ENCODE peak calls at places on chromosomes 11 and 22, in seven cellular contexts. One of them, this sample, is unnamed.

GRCh38 chr11:95821640-95822039 is 31.3 kb downstream of the CEP57 start:
- DNase-seq in RKO: peak
- DNase-seq in B cell: no peak
- DNase-seq in NCI-H1105: no peak
- DNase-seq in NCI-H345: no peak
- DNase-seq in stimulated activated CD4-positive, alpha-beta T cell treated with anti-CD3 and anti-CD28 coated beads, Interleukin-1b, Interleukin-23, amount 100 ng/mL, for 1 hour: no peak
- DNase-seq in endothelial cell: no peak
- DNase-seq in this sample: no peak

GRCh38 chr11:17683378-17684161 is 35.8 kb upstream of the MYOD1 start:
- DNase-seq in NCI-H345: no peak
- DNase-seq in stimulated activated CD4-positive, alpha-beta T cell treated with anti-CD3 and anti-CD28 coated beads, Interleukin-1b, Interleukin-23, amount 100 ng/mL, for 1 hour: no peak
- DNase-seq in endothelial cell: no peak
- DNase-seq in RKO: peak
- DNase-seq in B cell: no peak
- DNase-seq in NCI-H1105: no peak
- DNase-seq in this sample: no peak

GRCh38 chr11:130037881-130038601 is 31.7 kb upstream of the APLP2 start:
- DNase-seq in B cell: no peak
- DNase-seq in RKO: peak
- DNase-seq in NCI-H345: no peak
- DNase-seq in endothelial cell: no peak
- DNase-seq in stimulated activated CD4-positive, alpha-beta T cell treated with anti-CD3 and anti-CD28 coated beads, Interleukin-1b, Interleukin-23, amount 100 ng/mL, for 1 hour: no peak
- DNase-seq in NCI-H1105: no peak
- DNase-seq in this sample: no peak

GRCh38 chr11:16194566-16194965 is 161.8 kb downstream of the SOX6 start:
- DNase-seq in stimulated activated CD4-positive, alpha-beta T cell treated with anti-CD3 and anti-CD28 coated beads, Interleukin-1b, Interleukin-23, amount 100 ng/mL, for 1 hour: no peak
- DNase-seq in RKO: no peak
- DNase-seq in NCI-H345: no peak
- DNase-seq in NCI-H1105: no peak
- DNase-seq in B cell: no peak
- DNase-seq in endothelial cell: no peak
- DNase-seq in this sample: no peak

GRCh38 chr11:118532852-118533768 is 2.1 kb downstream of the TMEM25 start:
- DNase-seq in NCI-H1105: no peak
- DNase-seq in NCI-H345: no peak
- DNase-seq in RKO: no peak
- DNase-seq in endothelial cell: no peak
- DNase-seq in B cell: no peak
- DNase-seq in stimulated activated CD4-positive, alpha-beta T cell treated with anti-CD3 and anti-CD28 coated beads, Interleukin-1b, Interleukin-23, amount 100 ng/mL, for 1 hour: no peak
- DNase-seq in this sample: no peak

GRCh38 chr11:64998141-64998540 is 1.4 kb upstream of the BATF2 start:
- DNase-seq in endothelial cell: no peak
- DNase-seq in stimulated activated CD4-positive, alpha-beta T cell treated with anti-CD3 and anti-CD28 coated beads, Interleukin-1b, Interleukin-23, amount 100 ng/mL, for 1 hour: no peak
- DNase-seq in B cell: no peak
- DNase-seq in NCI-H1105: no peak
- DNase-seq in RKO: no peak
- DNase-seq in NCI-H345: no peak
- DNase-seq in this sample: no peak

GRCh38 chr22:46469701-46470100 is 67.7 kb downstream of the CELSR1 start:
- DNase-seq in B cell: no peak
- DNase-seq in endothelial cell: no peak
- DNase-seq in NCI-H1105: no peak
- DNase-seq in NCI-H345: peak
- DNase-seq in stimulated activated CD4-positive, alpha-beta T cell treated with anti-CD3 and anti-CD28 coated beads, Interleukin-1b, Interleukin-23, amount 100 ng/mL, for 1 hour: no peak
- DNase-seq in RKO: no peak
- DNase-seq in this sample: no peak

GRCh38 chr11:104876838-104877500 is 21.3 kb downstream of the CASP12 start:
- DNase-seq in stimulated activated CD4-positive, alpha-beta T cell treated with anti-CD3 and anti-CD28 coated beads, Interleukin-1b, Interleukin-23, amount 100 ng/mL, for 1 hour: no peak
- DNase-seq in B cell: peak
- DNase-seq in endothelial cell: no peak
- DNase-seq in NCI-H345: no peak
- DNase-seq in RKO: no peak
- DNase-seq in NCI-H1105: no peak
- DNase-seq in this sample: peak

GRCh38 chr11:104782377-104782754 is 115.9 kb downstream of the CASP12 start:
- DNase-seq in endothelial cell: no peak
- DNase-seq in NCI-H1105: no peak
- DNase-seq in stimulated activated CD4-positive, alpha-beta T cell treated with anti-CD3 and anti-CD28 coated beads, Interleukin-1b, Interleukin-23, amount 100 ng/mL, for 1 hour: no peak
- DNase-seq in NCI-H345: no peak
- DNase-seq in B cell: no peak
- DNase-seq in RKO: no peak
- DNase-seq in this sample: no peak

GRCh38 chr22:45007247-45007945 is 2.4 kb downstream of the PHF21B start:
- DNase-seq in NCI-H345: no peak
- DNase-seq in RKO: no peak
- DNase-seq in B cell: peak
- DNase-seq in stimulated activated CD4-positive, alpha-beta T cell treated with anti-CD3 and anti-CD28 coated beads, Interleukin-1b, Interleukin-23, amount 100 ng/mL, for 1 hour: no peak
- DNase-seq in NCI-H1105: peak
- DNase-seq in endothelial cell: peak
- DNase-seq in this sample: no peak

GRCh38 chr22:46065733-46066454 is 84.4 kb upstream of the PPARA start:
- DNase-seq in RKO: no peak
- DNase-seq in endothelial cell: no peak
- DNase-seq in B cell: no peak
- DNase-seq in NCI-H345: no peak
- DNase-seq in stimulated activated CD4-positive, alpha-beta T cell treated with anti-CD3 and anti-CD28 coated beads, Interleukin-1b, Interleukin-23, amount 100 ng/mL, for 1 hour: no peak
- DNase-seq in NCI-H1105: no peak
- DNase-seq in this sample: peak

GRCh38 chr11:31793264-31793663 is 17.9 kb downstream of the PAX6 start:
- DNase-seq in RKO: no peak
- DNase-seq in endothelial cell: no peak
- DNase-seq in NCI-H1105: no peak
- DNase-seq in stimulated activated CD4-positive, alpha-beta T cell treated with anti-CD3 and anti-CD28 coated beads, Interleukin-1b, Interleukin-23, amount 100 ng/mL, for 1 hour: no peak
- DNase-seq in NCI-H345: no peak
- DNase-seq in B cell: no peak
- DNase-seq in this sample: no peak

GRCh38 chr22:36938886-36939285 is 25.5 kb downstream of the CSF2RB start:
- DNase-seq in stimulated activated CD4-positive, alpha-beta T cell treated with anti-CD3 and anti-CD28 coated beads, Interleukin-1b, Interleukin-23, amount 100 ng/mL, for 1 hour: no peak
- DNase-seq in B cell: no peak
- DNase-seq in NCI-H1105: no peak
- DNase-seq in NCI-H345: no peak
- DNase-seq in endothelial cell: no peak
- DNase-seq in RKO: no peak
- DNase-seq in this sample: no peak

GRCh38 chr22:37985751-37986281 is 1.5 kb upstream of the SOX10 start:
- DNase-seq in NCI-H345: no peak
- DNase-seq in stimulated activated CD4-positive, alpha-beta T cell treated with anti-CD3 and anti-CD28 coated beads, Interleukin-1b, Interleukin-23, amount 100 ng/mL, for 1 hour: no peak
- DNase-seq in RKO: no peak
- DNase-seq in endothelial cell: no peak
- DNase-seq in NCI-H1105: no peak
- DNase-seq in B cell: no peak
- DNase-seq in this sample: no peak

GRCh38 chr11:119284344-119285157 is 32.4 kb downstream of the MCAM start:
- DNase-seq in stimulated activated CD4-positive, alpha-beta T cell treated with anti-CD3 and anti-CD28 coated beads, Interleukin-1b, Interleukin-23, amount 100 ng/mL, for 1 hour: no peak
- DNase-seq in RKO: peak
- DNase-seq in NCI-H345: peak
- DNase-seq in endothelial cell: no peak
- DNase-seq in NCI-H1105: peak
- DNase-seq in B cell: peak
- DNase-seq in this sample: peak

GRCh38 chr11:62726156-62727006 is 876 bp downstream of the HNRNPUL2 start:
- DNase-seq in RKO: no peak
- DNase-seq in NCI-H1105: no peak
- DNase-seq in B cell: no peak
- DNase-seq in NCI-H345: no peak
- DNase-seq in endothelial cell: peak
- DNase-seq in stimulated activated CD4-positive, alpha-beta T cell treated with anti-CD3 and anti-CD28 coated beads, Interleukin-1b, Interleukin-23, amount 100 ng/mL, for 1 hour: no peak
- DNase-seq in this sample: peak

GRCh38 chr11:1300121-1300520 is 9.3 kb downstream of the TOLLIP start:
- DNase-seq in RKO: no peak
- DNase-seq in stimulated activated CD4-positive, alpha-beta T cell treated with anti-CD3 and anti-CD28 coated beads, Interleukin-1b, Interleukin-23, amount 100 ng/mL, for 1 hour: no peak
- DNase-seq in B cell: no peak
- DNase-seq in endothelial cell: no peak
- DNase-seq in NCI-H1105: no peak
- DNase-seq in NCI-H345: no peak
- DNase-seq in this sample: no peak

GRCh38 chr11:113373306-113373705 is 14.3 kb upstream of the ANKK1 start:
- DNase-seq in NCI-H345: no peak
- DNase-seq in RKO: peak
- DNase-seq in B cell: no peak
- DNase-seq in endothelial cell: no peak
- DNase-seq in stimulated activated CD4-positive, alpha-beta T cell treated with anti-CD3 and anti-CD28 coated beads, Interleukin-1b, Interleukin-23, amount 100 ng/mL, for 1 hour: no peak
- DNase-seq in NCI-H1105: no peak
- DNase-seq in this sample: no peak

GRCh38 chr11:66579017-66579606 is 10.7 kb upstream of the CTSF start:
- DNase-seq in NCI-H1105: no peak
- DNase-seq in stimulated activated CD4-positive, alpha-beta T cell treated with anti-CD3 and anti-CD28 coated beads, Interleukin-1b, Interleukin-23, amount 100 ng/mL, for 1 hour: peak
- DNase-seq in endothelial cell: peak
- DNase-seq in NCI-H345: peak
- DNase-seq in B cell: peak
- DNase-seq in RKO: peak
- DNase-seq in this sample: peak

GRCh38 chr11:120209750-120210650 is 832 bp upstream of the OAF start:
- DNase-seq in endothelial cell: no peak
- DNase-seq in NCI-H345: no peak
- DNase-seq in B cell: no peak
- DNase-seq in stimulated activated CD4-positive, alpha-beta T cell treated with anti-CD3 and anti-CD28 coated beads, Interleukin-1b, Interleukin-23, amount 100 ng/mL, for 1 hour: no peak
- DNase-seq in RKO: no peak
- DNase-seq in NCI-H1105: no peak
- DNase-seq in this sample: no peak

GRCh38 chr11:46564459-46564858 is 29.4 kb downstream of the AMBRA1 start:
- DNase-seq in B cell: no peak
- DNase-seq in NCI-H345: no peak
- DNase-seq in endothelial cell: no peak
- DNase-seq in stimulated activated CD4-positive, alpha-beta T cell treated with anti-CD3 and anti-CD28 coated beads, Interleukin-1b, Interleukin-23, amount 100 ng/mL, for 1 hour: no peak
- DNase-seq in NCI-H1105: no peak
- DNase-seq in RKO: peak
- DNase-seq in this sample: no peak

GRCh38 chr22:43186272-43187170 is at the start of gene TTLL12:
- DNase-seq in B cell: peak
- DNase-seq in NCI-H1105: peak
- DNase-seq in RKO: peak
- DNase-seq in endothelial cell: peak
- DNase-seq in NCI-H345: peak
- DNase-seq in stimulated activated CD4-positive, alpha-beta T cell treated with anti-CD3 and anti-CD28 coated beads, Interleukin-1b, Interleukin-23, amount 100 ng/mL, for 1 hour: peak
- DNase-seq in this sample: peak

GRCh38 chr11:66123902-66124301 is 53.8 kb downstream of the PACS1 start:
- DNase-seq in RKO: no peak
- DNase-seq in NCI-H345: peak
- DNase-seq in B cell: no peak
- DNase-seq in endothelial cell: no peak
- DNase-seq in stimulated activated CD4-positive, alpha-beta T cell treated with anti-CD3 and anti-CD28 coated beads, Interleukin-1b, Interleukin-23, amount 100 ng/mL, for 1 hour: no peak
- DNase-seq in NCI-H1105: no peak
- DNase-seq in this sample: no peak

GRCh38 chr11:94513091-94513490 is 830 bp downstream of the C11orf97 start:
- DNase-seq in RKO: no peak
- DNase-seq in NCI-H1105: peak
- DNase-seq in stimulated activated CD4-positive, alpha-beta T cell treated with anti-CD3 and anti-CD28 coated beads, Interleukin-1b, Interleukin-23, amount 100 ng/mL, for 1 hour: no peak
- DNase-seq in endothelial cell: no peak
- DNase-seq in B cell: no peak
- DNase-seq in NCI-H345: peak
- DNase-seq in this sample: peak

GRCh38 chr22:40177738-40178416 is at the start of gene TNRC6B:
- DNase-seq in NCI-H345: peak
- DNase-seq in stimulated activated CD4-positive, alpha-beta T cell treated with anti-CD3 and anti-CD28 coated beads, Interleukin-1b, Interleukin-23, amount 100 ng/mL, for 1 hour: peak
- DNase-seq in B cell: peak
- DNase-seq in endothelial cell: peak
- DNase-seq in NCI-H1105: peak
- DNase-seq in RKO: peak
- DNase-seq in this sample: peak

GRCh38 chr22:23248583-23248982 is 68.3 kb downstream of the BCR start:
- DNase-seq in RKO: no peak
- DNase-seq in NCI-H345: peak
- DNase-seq in B cell: no peak
- DNase-seq in stimulated activated CD4-positive, alpha-beta T cell treated with anti-CD3 and anti-CD28 coated beads, Interleukin-1b, Interleukin-23, amount 100 ng/mL, for 1 hour: no peak
- DNase-seq in NCI-H1105: no peak
- DNase-seq in endothelial cell: no peak
- DNase-seq in this sample: peak

GRCh38 chr11:93984205-93984586 is 37.0 kb upstream of the HEPHL1 start:
- DNase-seq in B cell: no peak
- DNase-seq in NCI-H1105: no peak
- DNase-seq in stimulated activated CD4-positive, alpha-beta T cell treated with anti-CD3 and anti-CD28 coated beads, Interleukin-1b, Interleukin-23, amount 100 ng/mL, for 1 hour: no peak
- DNase-seq in NCI-H345: no peak
- DNase-seq in RKO: no peak
- DNase-seq in endothelial cell: no peak
- DNase-seq in this sample: no peak

GRCh38 chr11:121494355-121495099 is 41.8 kb upstream of the SORL1-AS1 start:
- DNase-seq in stimulated activated CD4-positive, alpha-beta T cell treated with anti-CD3 and anti-CD28 coated beads, Interleukin-1b, Interleukin-23, amount 100 ng/mL, for 1 hour: no peak
- DNase-seq in B cell: peak
- DNase-seq in endothelial cell: no peak
- DNase-seq in NCI-H1105: no peak
- DNase-seq in NCI-H345: no peak
- DNase-seq in RKO: no peak
- DNase-seq in this sample: peak

GRCh38 chr11:125102025-125102424 is 9.4 kb downstream of the TMEM218 start:
- DNase-seq in NCI-H345: no peak
- DNase-seq in endothelial cell: no peak
- DNase-seq in B cell: no peak
- DNase-seq in stimulated activated CD4-positive, alpha-beta T cell treated with anti-CD3 and anti-CD28 coated beads, Interleukin-1b, Interleukin-23, amount 100 ng/mL, for 1 hour: no peak
- DNase-seq in NCI-H1105: no peak
- DNase-seq in RKO: no peak
- DNase-seq in this sample: no peak

GRCh38 chr11:95084509-95084908 is 5.1 kb upstream of the ENDOD1 start:
- DNase-seq in stimulated activated CD4-positive, alpha-beta T cell treated with anti-CD3 and anti-CD28 coated beads, Interleukin-1b, Interleukin-23, amount 100 ng/mL, for 1 hour: no peak
- DNase-seq in NCI-H1105: no peak
- DNase-seq in endothelial cell: no peak
- DNase-seq in NCI-H345: no peak
- DNase-seq in RKO: peak
- DNase-seq in B cell: no peak
- DNase-seq in this sample: no peak

GRCh38 chr11:35525501-35526175 is at the start of gene PAMR1:
- DNase-seq in NCI-H1105: peak
- DNase-seq in stimulated activated CD4-positive, alpha-beta T cell treated with anti-CD3 and anti-CD28 coated beads, Interleukin-1b, Interleukin-23, amount 100 ng/mL, for 1 hour: no peak
- DNase-seq in RKO: no peak
- DNase-seq in B cell: no peak
- DNase-seq in NCI-H345: no peak
- DNase-seq in endothelial cell: peak
- DNase-seq in this sample: no peak

GRCh38 chr11:131186629-131187075 is 183.8 kb upstream of the NTM start:
- DNase-seq in endothelial cell: peak
- DNase-seq in NCI-H345: no peak
- DNase-seq in stimulated activated CD4-positive, alpha-beta T cell treated with anti-CD3 and anti-CD28 coated beads, Interleukin-1b, Interleukin-23, amount 100 ng/mL, for 1 hour: no peak
- DNase-seq in B cell: no peak
- DNase-seq in RKO: no peak
- DNase-seq in NCI-H1105: no peak
- DNase-seq in this sample: peak

GRCh38 chr22:50236731-50237409 is 8.0 kb downstream of the TUBGCP6 start:
- DNase-seq in NCI-H345: no peak
- DNase-seq in B cell: no peak
- DNase-seq in endothelial cell: no peak
- DNase-seq in RKO: no peak
- DNase-seq in stimulated activated CD4-positive, alpha-beta T cell treated with anti-CD3 and anti-CD28 coated beads, Interleukin-1b, Interleukin-23, amount 100 ng/mL, for 1 hour: no peak
- DNase-seq in NCI-H1105: no peak
- DNase-seq in this sample: peak

GRCh38 chr11:114026355-114026754 is 33.2 kb upstream of the ZBTB16 start:
- DNase-seq in NCI-H345: no peak
- DNase-seq in B cell: no peak
- DNase-seq in NCI-H1105: no peak
- DNase-seq in endothelial cell: no peak
- DNase-seq in RKO: peak
- DNase-seq in stimulated activated CD4-positive, alpha-beta T cell treated with anti-CD3 and anti-CD28 coated beads, Interleukin-1b, Interleukin-23, amount 100 ng/mL, for 1 hour: no peak
- DNase-seq in this sample: peak

GRCh38 chr11:121723261-121723741 is 270.5 kb upstream of the SORL1-AS1 start:
- DNase-seq in endothelial cell: peak
- DNase-seq in B cell: no peak
- DNase-seq in stimulated activated CD4-positive, alpha-beta T cell treated with anti-CD3 and anti-CD28 coated beads, Interleukin-1b, Interleukin-23, amount 100 ng/mL, for 1 hour: no peak
- DNase-seq in NCI-H1105: no peak
- DNase-seq in RKO: no peak
- DNase-seq in NCI-H345: no peak
- DNase-seq in this sample: no peak